ENCODE peak calls at places on chromosomes 5 and 9, in nine cellular contexts. U, M, Y, O, W, Z, G, T and R are unnamed samples.

GRCh38 chr9:87766697-87767096 is 40.8 kb downstream of the CTSL start:
- DNase-seq in T (no peak), U (no peak), M (no peak), Y (no peak), Z (no peak), W (no peak), G (no peak), O (peak; percentile 86), R (peak; percentile 99)

GRCh38 chr5:134247411-134247810 is 21.5 kb upstream of the PPP2CA start:
- DNase-seq in W (peak; percentile 84), T (no peak), G (no peak), O (peak; percentile 96), M (no peak), U (no peak), Y (peak; percentile 90), Z (no peak), R (peak; percentile 91)

GRCh38 chr9:12785251-12785880 is 10.5 kb downstream of the LURAP1L start:
- DNase-seq in O (no peak), Z (no peak), W (peak; percentile 68), Y (peak; percentile 98), T (no peak), G (no peak), U (no peak), M (no peak), R (no peak)

GRCh38 chr5:174608631-174609097 is 115.7 kb upstream of the MSX2 start:
- DNase-seq in G (peak; percentile 42), W (peak; percentile 77), M (no peak), Z (no peak), Y (peak; percentile 98), U (peak; percentile 39), O (peak; percentile 78), T (no peak), R (no peak)

GRCh38 chr9:112104901-112105300 is 70.2 kb downstream of the SUSD1 start:
- DNase-seq in M (no peak), O (no peak), T (no peak), Z (no peak), U (no peak), Y (no peak), W (no peak), G (no peak), R (no peak)

GRCh38 chr5:106397700-106398099 is 1273.0 kb downstream of the EFNA5 start:
- DNase-seq in G (no peak), U (no peak), W (peak; percentile 69), T (no peak), M (no peak), Y (peak; percentile 97), O (peak; percentile 84), Z (no peak), R (peak; percentile 69)

GRCh38 chr5:39333104-39333503 is 31.2 kb downstream of the C9 start:
- DNase-seq in O (no peak), Z (no peak), T (no peak), M (no peak), W (no peak), U (no peak), G (no peak), Y (no peak), R (no peak)

GRCh38 chr5:88480245-88480644 is 211.6 kb upstream of the TMEM161B start:
- DNase-seq in W (peak; percentile 10), Z (no peak), G (peak; percentile 4), U (no peak), Y (peak; percentile 72), T (no peak), M (no peak), O (no peak), R (no peak)

GRCh38 chr9:137049544-137050449 is 3.8 kb upstream of the NPDC1 start:
- DNase-seq in T (no peak), U (peak; percentile 86), Y (peak; percentile 44), Z (no peak), O (no peak), M (peak; percentile 52), W (no peak), G (peak; percentile 86), R (peak; percentile 14)

GRCh38 chr9:131752231-131752884 is 12.5 kb upstream of the RAPGEF1 start:
- DNase-seq in T (no peak), M (no peak), W (no peak), U (no peak), O (no peak), Z (no peak), Y (no peak), G (no peak), R (no peak)

GRCh38 chr9:129113645-129114304 is 2.6 kb downstream of the PTPA start:
- DNase-seq in U (no peak), Y (no peak), T (no peak), G (no peak), Z (no peak), O (no peak), M (no peak), W (no peak), R (no peak)

GRCh38 chr5:132273631-132274030 is 16.1 kb downstream of the PDLIM4 start:
- DNase-seq in U (no peak), Z (no peak), W (no peak), M (no peak), O (no peak), G (no peak), T (no peak), Y (no peak), R (no peak)

GRCh38 chr9:35792044-35792813 is 838 bp downstream of the NPR2 start:
- DNase-seq in G (no peak), W (no peak), Z (no peak), T (no peak), M (no peak), U (no peak), O (no peak), Y (no peak), R (no peak)

GRCh38 chr9:107983191-107983603 is 493.6 kb upstream of the KLF4 start:
- DNase-seq in U (no peak), Z (no peak), M (no peak), W (no peak), Y (peak; percentile 46), T (no peak), G (no peak), O (peak; percentile 25), R (no peak)

GRCh38 chr9:121783523-121784507 is 132.4 kb downstream of the DAB2IP start:
- DNase-seq in W (no peak), O (no peak), Z (no peak), U (peak; percentile 83), T (no peak), Y (no peak), G (no peak), M (no peak), R (no peak)

GRCh38 chr5:335740-336038 is 14.2 kb downstream of the AHRR start:
- DNase-seq in G (no peak), W (no peak), O (no peak), T (no peak), Y (no peak), M (no peak), U (no peak), Z (no peak), R (no peak)

GRCh38 chr5:101024299-101024698 is 121.2 kb upstream of the ST8SIA4 start:
- DNase-seq in M (no peak), T (peak; percentile 34), G (no peak), Y (no peak), O (no peak), Z (no peak), U (no peak), W (no peak), R (no peak)

GRCh38 chr5:134466241-134467069 is 54.8 kb upstream of the CDKN2AIPNL start:
- DNase-seq in G (peak; percentile 83), W (peak; percentile 91), M (peak; percentile 81), O (peak; percentile 96), Z (peak; percentile 82), U (peak; percentile 82), Y (peak; percentile 93), T (no peak), R (peak; percentile 38)

GRCh38 chr5:72658767-72659540 is 151.7 kb upstream of the ZNF366 start:
- DNase-seq in U (no peak), Y (no peak), O (no peak), M (no peak), Z (no peak), G (no peak), W (no peak), T (no peak), R (peak; percentile 39)